ENCODE peak calls at places on chromosomes 4 and X, in four cellular contexts. One of them, this sample, is unnamed.

GRCh38 chr4:10078481-10079233 is 37.9 kb downstream of the WDR1 start:
- DNase-seq in MCF 10A: no peak
- DNase-seq in NCI-H187 treated with DMSO at 0.1 percent for 48 hours: no peak
- DNase-seq in gastrocnemius medialis: no peak
- DNase-seq in this sample: no peak

GRCh38 chrX:134764202-134764785 is 106.0 kb upstream of the PLAC1 start:
- DNase-seq in NCI-H187 treated with DMSO at 0.1 percent for 48 hours: no peak
- DNase-seq in gastrocnemius medialis: no peak
- DNase-seq in MCF 10A: peak
- DNase-seq in this sample: no peak

GRCh38 chr4:77376788-77377460 is 219.9 kb downstream of the CCNG2 start:
- DNase-seq in MCF 10A: no peak
- DNase-seq in NCI-H187 treated with DMSO at 0.1 percent for 48 hours: no peak
- DNase-seq in gastrocnemius medialis: no peak
- DNase-seq in this sample: no peak

GRCh38 chr4:71639380-71639779 is 144.5 kb downstream of the GC start:
- DNase-seq in MCF 10A: no peak
- DNase-seq in NCI-H187 treated with DMSO at 0.1 percent for 48 hours: no peak
- DNase-seq in gastrocnemius medialis: no peak
- DNase-seq in this sample: no peak

GRCh38 chr4:16043820-16044554 is 39.8 kb downstream of the PROM1 start:
- DNase-seq in NCI-H187 treated with DMSO at 0.1 percent for 48 hours: peak
- DNase-seq in gastrocnemius medialis: no peak
- DNase-seq in MCF 10A: no peak
- DNase-seq in this sample: no peak

GRCh38 chr4:80197601-80198444 is 520 bp downstream of the PRDM8 start:
- DNase-seq in gastrocnemius medialis: no peak
- DNase-seq in NCI-H187 treated with DMSO at 0.1 percent for 48 hours: no peak
- DNase-seq in MCF 10A: no peak
- DNase-seq in this sample: no peak

GRCh38 chr4:6852582-6852981 is 57.0 kb upstream of the TBC1D14 start:
- DNase-seq in gastrocnemius medialis: no peak
- DNase-seq in NCI-H187 treated with DMSO at 0.1 percent for 48 hours: no peak
- DNase-seq in MCF 10A: no peak
- DNase-seq in this sample: no peak

GRCh38 chr4:97016186-97016945 is 1126.9 kb downstream of the STPG2 start:
- DNase-seq in MCF 10A: no peak
- DNase-seq in gastrocnemius medialis: no peak
- DNase-seq in NCI-H187 treated with DMSO at 0.1 percent for 48 hours: no peak
- DNase-seq in this sample: no peak

GRCh38 chrX:154714925-154715324 is 36.0 kb downstream of the GAB3 start:
- DNase-seq in MCF 10A: peak
- DNase-seq in gastrocnemius medialis: no peak
- DNase-seq in NCI-H187 treated with DMSO at 0.1 percent for 48 hours: no peak
- DNase-seq in this sample: peak

GRCh38 chrX:151458824-151459223 is 61.8 kb downstream of the VMA21 start:
- DNase-seq in NCI-H187 treated with DMSO at 0.1 percent for 48 hours: no peak
- DNase-seq in MCF 10A: peak
- DNase-seq in gastrocnemius medialis: no peak
- DNase-seq in this sample: peak

GRCh38 chrX:135477576-135477975 is 42.9 kb upstream of the INTS6L start:
- DNase-seq in gastrocnemius medialis: no peak
- DNase-seq in MCF 10A: peak
- DNase-seq in NCI-H187 treated with DMSO at 0.1 percent for 48 hours: no peak
- DNase-seq in this sample: peak

GRCh38 chr4:88033309-88033708 is 25.9 kb downstream of the PKD2 start:
- DNase-seq in NCI-H187 treated with DMSO at 0.1 percent for 48 hours: no peak
- DNase-seq in MCF 10A: peak
- DNase-seq in gastrocnemius medialis: no peak
- DNase-seq in this sample: peak

GRCh38 chrX:17829526-17829925 is 31.6 kb downstream of the RAI2 start:
- DNase-seq in NCI-H187 treated with DMSO at 0.1 percent for 48 hours: no peak
- DNase-seq in gastrocnemius medialis: no peak
- DNase-seq in MCF 10A: no peak
- DNase-seq in this sample: no peak

GRCh38 chr4:95732061-95732460 is 107.8 kb upstream of the PDHA2 start:
- DNase-seq in NCI-H187 treated with DMSO at 0.1 percent for 48 hours: no peak
- DNase-seq in gastrocnemius medialis: no peak
- DNase-seq in MCF 10A: peak
- DNase-seq in this sample: peak

GRCh38 chr4:95304898-95305297 is 243.9 kb downstream of the UNC5C start:
- DNase-seq in gastrocnemius medialis: no peak
- DNase-seq in MCF 10A: peak
- DNase-seq in NCI-H187 treated with DMSO at 0.1 percent for 48 hours: no peak
- DNase-seq in this sample: peak

GRCh38 chrX:103919336-103919682 is 43.1 kb upstream of the TMSB15B start:
- DNase-seq in gastrocnemius medialis: no peak
- DNase-seq in MCF 10A: peak
- DNase-seq in NCI-H187 treated with DMSO at 0.1 percent for 48 hours: no peak
- DNase-seq in this sample: peak

GRCh38 chr4:33537527-33537926 is 2706.8 kb downstream of the ARAP2 start:
- DNase-seq in NCI-H187 treated with DMSO at 0.1 percent for 48 hours: no peak
- DNase-seq in gastrocnemius medialis: no peak
- DNase-seq in MCF 10A: no peak
- DNase-seq in this sample: no peak

GRCh38 chrX:43469391-43470054 is 186.6 kb upstream of the MAOA start:
- DNase-seq in gastrocnemius medialis: no peak
- DNase-seq in NCI-H187 treated with DMSO at 0.1 percent for 48 hours: no peak
- DNase-seq in MCF 10A: peak
- DNase-seq in this sample: no peak

GRCh38 chrX:118495958-118496762 is 545 bp downstream of the DOCK11 start:
- DNase-seq in gastrocnemius medialis: peak
- DNase-seq in MCF 10A: peak
- DNase-seq in NCI-H187 treated with DMSO at 0.1 percent for 48 hours: no peak
- DNase-seq in this sample: no peak

GRCh38 chrX:12946838-12947544 is 27.9 kb upstream of the TMSB4X start:
- DNase-seq in MCF 10A: peak
- DNase-seq in gastrocnemius medialis: peak
- DNase-seq in NCI-H187 treated with DMSO at 0.1 percent for 48 hours: no peak
- DNase-seq in this sample: peak

GRCh38 chr4:108114503-108114902 is 54.2 kb downstream of the LEF1 start:
- DNase-seq in NCI-H187 treated with DMSO at 0.1 percent for 48 hours: no peak
- DNase-seq in gastrocnemius medialis: no peak
- DNase-seq in MCF 10A: no peak
- DNase-seq in this sample: no peak

GRCh38 chr4:71978192-71978845 is 53.5 kb upstream of the NPFFR2 start:
- DNase-seq in MCF 10A: no peak
- DNase-seq in NCI-H187 treated with DMSO at 0.1 percent for 48 hours: no peak
- DNase-seq in gastrocnemius medialis: no peak
- DNase-seq in this sample: no peak

GRCh38 chr4:148926861-148927260 is 484.6 kb upstream of the NR3C2 start:
- DNase-seq in NCI-H187 treated with DMSO at 0.1 percent for 48 hours: no peak
- DNase-seq in gastrocnemius medialis: peak
- DNase-seq in MCF 10A: peak
- DNase-seq in this sample: no peak

GRCh38 chr4:142567199-142567598 is 278.9 kb downstream of the INPP4B start:
- DNase-seq in NCI-H187 treated with DMSO at 0.1 percent for 48 hours: no peak
- DNase-seq in MCF 10A: no peak
- DNase-seq in gastrocnemius medialis: no peak
- DNase-seq in this sample: no peak

GRCh38 chr4:27176400-27176799 is 315.8 kb downstream of the STIM2 start:
- DNase-seq in NCI-H187 treated with DMSO at 0.1 percent for 48 hours: no peak
- DNase-seq in gastrocnemius medialis: no peak
- DNase-seq in MCF 10A: peak
- DNase-seq in this sample: no peak

GRCh38 chr4:125938541-125938940 is 623.8 kb downstream of the FAT4 start:
- DNase-seq in MCF 10A: peak
- DNase-seq in NCI-H187 treated with DMSO at 0.1 percent for 48 hours: no peak
- DNase-seq in gastrocnemius medialis: no peak
- DNase-seq in this sample: no peak

GRCh38 chr4:5693871-5694270 is 14.5 kb downstream of the EVC2 start:
- DNase-seq in gastrocnemius medialis: no peak
- DNase-seq in MCF 10A: no peak
- DNase-seq in NCI-H187 treated with DMSO at 0.1 percent for 48 hours: no peak
- DNase-seq in this sample: no peak

GRCh38 chr4:12041828-12042227 is 613.1 kb upstream of the HS3ST1 start:
- DNase-seq in MCF 10A: peak
- DNase-seq in gastrocnemius medialis: no peak
- DNase-seq in NCI-H187 treated with DMSO at 0.1 percent for 48 hours: no peak
- DNase-seq in this sample: no peak

GRCh38 chr4:113919611-113920010 is 59.8 kb downstream of the ARSJ start:
- DNase-seq in NCI-H187 treated with DMSO at 0.1 percent for 48 hours: no peak
- DNase-seq in MCF 10A: peak
- DNase-seq in gastrocnemius medialis: no peak
- DNase-seq in this sample: peak

GRCh38 chr4:57355066-57355465 is 244.9 kb upstream of the IGFBP7 start:
- DNase-seq in NCI-H187 treated with DMSO at 0.1 percent for 48 hours: no peak
- DNase-seq in MCF 10A: no peak
- DNase-seq in gastrocnemius medialis: no peak
- DNase-seq in this sample: no peak

GRCh38 chr4:74320559-74321118 is 12.4 kb downstream of the EPGN start:
- DNase-seq in NCI-H187 treated with DMSO at 0.1 percent for 48 hours: peak
- DNase-seq in gastrocnemius medialis: no peak
- DNase-seq in MCF 10A: peak
- DNase-seq in this sample: peak